ENCODE peak calls at places on chromosomes 1 and 21, in nine cellular contexts. O is foreskin fibroblast; A is AG04450; K is BJ; N is SJCRH30; E is effector memory CD4-positive, alpha-beta T cell; W is astrocyte; L is pancreas; V is CD8-positive, alpha-beta T cell. B is an unnamed sample.

GRCh38 chr21:25456672-25457071 is 150.6 kb downstream of the MRPL39 start:
- DNase-seq in O (no peak), A (no peak), K (no peak), N (peak), E (no peak), W (peak), L (no peak), V (no peak), B (no peak)

GRCh38 chr21:46452719-46453118 is 6.0 kb upstream of the DIP2A start:
- DNase-seq in O (no peak), A (no peak), K (no peak), N (no peak), E (no peak), W (no peak), L (no peak), V (no peak), B (no peak)

GRCh38 chr21:15976807-15977206 is 247.0 kb downstream of the USP25 start:
- DNase-seq in O (peak), A (no peak), K (no peak), N (peak), E (no peak), W (no peak), L (no peak), V (no peak), B (no peak)

GRCh38 chr1:154329551-154330131 is 4.3 kb downstream of the ATP8B2 start:
- DNase-seq in O (no peak), A (no peak), K (no peak), N (no peak), E (no peak), W (no peak), L (no peak), V (no peak), B (no peak)

GRCh38 chr1:243930822-243931671 is 81.0 kb upstream of the AKT3 start:
- DNase-seq in O (no peak), A (no peak), K (no peak), N (peak), E (no peak), W (peak), L (no peak), V (no peak), B (no peak)

GRCh38 chr1:222817529-222817928 is 2.7 kb downstream of the DISP1 start:
- DNase-seq in O (peak), A (peak), K (peak), N (peak), E (no peak), W (peak), L (no peak), V (no peak), B (peak)

GRCh38 chr1:167002354-167002753 is 13.3 kb downstream of the MAEL start:
- DNase-seq in O (no peak), A (no peak), K (no peak), N (no peak), E (no peak), W (no peak), L (no peak), V (no peak), B (no peak)

GRCh38 chr1:158071106-158071505 is 77.7 kb downstream of the KIRREL1 start:
- DNase-seq in O (peak), A (no peak), K (no peak), N (no peak), E (no peak), W (peak), L (no peak), V (no peak), B (no peak)

GRCh38 chr1:234827656-234828055 is 217.7 kb upstream of the IRF2BP2 start:
- DNase-seq in O (no peak), A (no peak), K (no peak), N (no peak), E (no peak), W (no peak), L (no peak), V (no peak), B (no peak)

GRCh38 chr1:206679738-206680211 is 4.9 kb upstream of the MAPKAPK2 start:
- DNase-seq in O (no peak), A (no peak), K (no peak), N (no peak), E (no peak), W (no peak), L (no peak), V (no peak), B (no peak)

GRCh38 chr1:151143057-151143435 is 3.4 kb downstream of the SEMA6C start:
- DNase-seq in O (no peak), A (no peak), K (no peak), N (peak), E (no peak), W (no peak), L (no peak), V (no peak), B (no peak)
- H3K4me3 ChIP-seq in O (no peak), A (no peak), K (no peak), N (peak), E (no peak), W (no peak), L (no peak), V (no peak), B (no peak)

DNA sequence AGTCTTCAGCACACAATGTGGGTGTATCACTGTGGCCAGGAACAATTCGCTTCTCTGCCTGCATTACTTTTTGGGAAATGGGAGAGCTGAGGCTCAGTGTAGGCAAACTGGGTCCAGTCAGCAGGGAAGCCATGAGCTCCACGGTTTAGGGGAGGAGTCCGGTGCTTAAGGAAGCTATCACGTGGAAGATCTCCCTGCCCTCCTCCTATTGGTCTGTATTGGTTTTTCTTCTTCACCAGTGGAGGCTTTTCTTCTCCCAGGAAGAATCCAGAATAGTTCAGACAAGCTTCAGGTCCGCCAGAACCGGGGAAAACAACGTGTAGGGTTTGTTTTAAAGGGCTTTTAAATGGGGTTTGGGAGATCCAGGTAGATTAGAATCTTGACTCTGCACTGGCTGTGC is 156.2 kb upstream of the CAMK1G start:
- DNase-seq in O (no peak), A (no peak), K (no peak), N (no peak), E (no peak), W (no peak), L (no peak), V (no peak), B (no peak)
- H3K4me3 ChIP-seq in O (no peak), A (no peak), K (no peak), N (no peak), E (no peak), W (no peak), L (no peak), V (no peak), B (no peak)

GRCh38 chr1:116852910-116853309 is 56.8 kb upstream of the PTGFRN start:
- DNase-seq in O (peak), A (no peak), K (no peak), N (peak), E (no peak), W (peak), L (no peak), V (no peak), B (no peak)
- H3K4me3 ChIP-seq in O (no peak), A (no peak), K (no peak), N (no peak), E (no peak), W (no peak), L (no peak), V (no peak), B (no peak)

GRCh38 chr1:201938440-201939005 is 7.8 kb downstream of the LMOD1 start:
- DNase-seq in O (no peak), A (no peak), K (no peak), N (no peak), E (no peak), W (no peak), L (no peak), V (no peak), B (no peak)

GRCh38 chr1:201942129-201942495 is 4.2 kb downstream of the LMOD1 start:
- DNase-seq in O (no peak), A (no peak), K (no peak), N (no peak), E (no peak), W (no peak), L (no peak), V (no peak), B (no peak)

GRCh38 chr1:201941420-201942128 is 4.8 kb downstream of the LMOD1 start:
- DNase-seq in O (no peak), A (no peak), K (no peak), N (peak), E (no peak), W (no peak), L (no peak), V (no peak), B (no peak)

GRCh38 chr1:201937624-201938212 is 8.6 kb downstream of the LMOD1 start:
- DNase-seq in O (peak), A (peak), K (peak), N (no peak), E (no peak), W (peak), L (no peak), V (no peak), B (peak)

GRCh38 chr1:201939271-201939973 is 6.9 kb downstream of the LMOD1 start:
- DNase-seq in O (no peak), A (no peak), K (no peak), N (no peak), E (no peak), W (no peak), L (no peak), V (no peak), B (no peak)
- H3K4me3 ChIP-seq in O (no peak), A (no peak), K (no peak), N (no peak), E (no peak), W (no peak), L (no peak), V (no peak), B (no peak)

GRCh38 chr1:29264773-29265389 is 28.6 kb downstream of the PTPRU start:
- DNase-seq in O (peak), A (no peak), K (no peak), N (no peak), E (no peak), W (peak), L (no peak), V (no peak), B (peak)
- H3K4me3 ChIP-seq in O (no peak), A (no peak), K (no peak), N (no peak), E (no peak), W (no peak), L (no peak), V (no peak), B (no peak)

GRCh38 chr1:160090760-160091159 is 7.7 kb downstream of the IGSF8 start:
- DNase-seq in O (no peak), A (no peak), K (no peak), N (no peak), E (no peak), W (no peak), L (no peak), V (no peak), B (no peak)
- H3K4me3 ChIP-seq in O (no peak), A (no peak), K (no peak), N (no peak), E (no peak), W (no peak), L (no peak), V (no peak), B (no peak)

B was measured in AG09309.